ENCODE peak calls at places on chromosomes 5 and 9, in nine cellular contexts. Q, J, Z, L, O, E, B, P and T are unnamed samples.

GRCh38 chr9:69122086-69122390 is 52.0 kb upstream of the TJP2 start:
- DNase-seq in Q (no peak), J (peak), Z (peak), L (peak), O (peak), E (peak), B (peak), P (peak), T (peak)

GRCh38 chr5:82364497-82364896 is 86.3 kb upstream of the RPS23 start:
- DNase-seq in Q (no peak), J (no peak), Z (no peak), L (peak), O (peak), E (peak), B (no peak), P (no peak), T (no peak)

GRCh38 chr5:3333836-3334235 is 261.8 kb upstream of the IRX1 start:
- DNase-seq in Q (no peak), J (no peak), Z (no peak), L (no peak), O (no peak), E (no peak), B (no peak), P (no peak), T (no peak)

GRCh38 chr9:128159073-128159783 is 837 bp upstream of the BBLN start:
- DNase-seq in Q (no peak), J (no peak), Z (no peak), L (no peak), O (no peak), E (no peak), B (peak), P (peak), T (peak)

GRCh38 chr5:2989517-2989916 is 238.0 kb upstream of the IRX2 start:
- DNase-seq in Q (no peak), J (no peak), Z (no peak), L (no peak), O (no peak), E (no peak), B (no peak), P (no peak), T (no peak)

GRCh38 chr9:106752581-106752980 is 110.4 kb upstream of the ZNF462 start:
- DNase-seq in Q (no peak), J (no peak), Z (no peak), L (no peak), O (no peak), E (peak), B (no peak), P (no peak), T (no peak)

GRCh38 chr9:16928179-16928945 is 57.9 kb upstream of the BNC2 start:
- DNase-seq in Q (no peak), J (no peak), Z (no peak), L (peak), O (no peak), E (peak), B (no peak), P (no peak), T (no peak)

GRCh38 chr5:87853541-87853940 is 415.1 kb downstream of the TMEM161B start:
- DNase-seq in Q (no peak), J (no peak), Z (no peak), L (no peak), O (no peak), E (no peak), B (no peak), P (no peak), T (no peak)

GRCh38 chr9:116190595-116190994 is 37.0 kb downstream of the PAPPA start:
- DNase-seq in Q (no peak), J (no peak), Z (no peak), L (no peak), O (no peak), E (no peak), B (no peak), P (no peak), T (no peak)

GRCh38 chr9:119302988-119303698 is 66.1 kb downstream of the BRINP1 start:
- DNase-seq in Q (no peak), J (no peak), Z (no peak), L (no peak), O (no peak), E (no peak), B (no peak), P (no peak), T (no peak)

GRCh38 chr5:41482715-41483114 is 27.7 kb downstream of the PLCXD3 start:
- DNase-seq in Q (no peak), J (no peak), Z (no peak), L (no peak), O (no peak), E (no peak), B (no peak), P (no peak), T (no peak)

GRCh38 chr9:131100445-131100844 is 4.1 kb downstream of the AIF1L start:
- DNase-seq in Q (no peak), J (no peak), Z (no peak), L (no peak), O (no peak), E (no peak), B (no peak), P (no peak), T (no peak)

GRCh38 chr5:140398379-140398811 is 3.2 kb upstream of the ANKHD1 start:
- DNase-seq in Q (no peak), J (no peak), Z (no peak), L (no peak), O (no peak), E (no peak), B (no peak), P (no peak), T (no peak)

GRCh38 chr5:32047056-32047455 is 127.1 kb downstream of the GOLPH3 start:
- DNase-seq in Q (no peak), J (no peak), Z (no peak), L (no peak), O (no peak), E (no peak), B (no peak), P (no peak), T (no peak)

GRCh38 chr5:56088967-56089829 is 94.4 kb upstream of the IL6ST start:
- DNase-seq in Q (no peak), J (no peak), Z (no peak), L (peak), O (no peak), E (peak), B (no peak), P (peak), T (peak)

GRCh38 chr5:124460666-124461065 is 285.8 kb downstream of the ZNF608 start:
- DNase-seq in Q (no peak), J (no peak), Z (no peak), L (no peak), O (no peak), E (no peak), B (no peak), P (no peak), T (no peak)

GRCh38 chr5:175809531-175810121 is 61.8 kb upstream of the CPLX2 start:
- DNase-seq in Q (no peak), J (no peak), Z (no peak), L (peak), O (no peak), E (peak), B (no peak), P (no peak), T (no peak)

GRCh38 chr9:13364271-13364670 is 84.8 kb upstream of the MPDZ start:
- DNase-seq in Q (no peak), J (no peak), Z (no peak), L (no peak), O (no peak), E (no peak), B (no peak), P (no peak), T (no peak)

GRCh38 chr9:84953797-84954695 is 284.5 kb downstream of the NTRK2 start:
- DNase-seq in Q (peak), J (peak), Z (no peak), L (no peak), O (peak), E (peak), B (peak), P (peak), T (peak)

GRCh38 chr9:128254855-128255759 is 20.7 kb downstream of the GOLGA2 start:
- DNase-seq in Q (peak), J (peak), Z (peak), L (no peak), O (peak), E (peak), B (peak), P (peak), T (peak)

GRCh38 chr5:98997000-98997399 is 68.2 kb upstream of the CHD1 start:
- DNase-seq in Q (no peak), J (no peak), Z (no peak), L (peak), O (no peak), E (peak), B (no peak), P (no peak), T (no peak)

GRCh38 chr5:152529456-152529855 is 124.4 kb upstream of the NMUR2 start:
- DNase-seq in Q (no peak), J (no peak), Z (no peak), L (no peak), O (peak), E (no peak), B (no peak), P (no peak), T (no peak)

GRCh38 chr5:152527358-152528048 is 122.4 kb upstream of the NMUR2 start:
- DNase-seq in Q (no peak), J (no peak), Z (no peak), L (no peak), O (no peak), E (no peak), B (no peak), P (no peak), T (no peak)

GRCh38 chr5:152532714-152533113 is 127.6 kb upstream of the NMUR2 start:
- DNase-seq in Q (no peak), J (no peak), Z (no peak), L (peak), O (peak), E (peak), B (no peak), P (no peak), T (peak)
- TF ChIP-seq CTCF in Q (peak), J (peak), Z (peak), L (peak), O (peak), E (peak), B (peak), P (peak), T (peak)

GRCh38 chr5:147668385-147668784 is 114.1 kb downstream of the JAKMIP2 start:
- DNase-seq in Q (no peak), J (no peak), Z (no peak), L (no peak), O (no peak), E (no peak), B (no peak), P (no peak), T (no peak)
- TF ChIP-seq CTCF in Q (no peak), J (no peak), Z (no peak), L (no peak), O (no peak), E (no peak), B (no peak), P (no peak), T (no peak)

GRCh38 chr9:111297061-111297824 is 32.8 kb downstream of the OR2K2 start:
- DNase-seq in Q (no peak), J (no peak), Z (no peak), L (no peak), O (no peak), E (no peak), B (no peak), P (no peak), T (no peak)

GRCh38 chr9:111298831-111299603 is 31.0 kb downstream of the OR2K2 start:
- DNase-seq in Q (no peak), J (no peak), Z (no peak), L (peak), O (peak), E (peak), B (no peak), P (peak), T (peak)

GRCh38 chr9:111301195-111301594 is 28.8 kb downstream of the OR2K2 start:
- DNase-seq in Q (no peak), J (no peak), Z (no peak), L (peak), O (no peak), E (peak), B (no peak), P (no peak), T (no peak)

GRCh38 chr9:111298111-111298510 is 31.9 kb downstream of the OR2K2 start:
- DNase-seq in Q (no peak), J (no peak), Z (no peak), L (no peak), O (no peak), E (no peak), B (no peak), P (no peak), T (no peak)

GRCh38 chr9:111300140-111300735 is 29.8 kb downstream of the OR2K2 start:
- DNase-seq in Q (no peak), J (no peak), Z (no peak), L (no peak), O (no peak), E (no peak), B (no peak), P (no peak), T (no peak)
- TF ChIP-seq CTCF in Q (peak), J (no peak), Z (no peak), L (no peak), O (peak), E (peak), B (no peak), P (no peak), T (no peak)

DNA sequence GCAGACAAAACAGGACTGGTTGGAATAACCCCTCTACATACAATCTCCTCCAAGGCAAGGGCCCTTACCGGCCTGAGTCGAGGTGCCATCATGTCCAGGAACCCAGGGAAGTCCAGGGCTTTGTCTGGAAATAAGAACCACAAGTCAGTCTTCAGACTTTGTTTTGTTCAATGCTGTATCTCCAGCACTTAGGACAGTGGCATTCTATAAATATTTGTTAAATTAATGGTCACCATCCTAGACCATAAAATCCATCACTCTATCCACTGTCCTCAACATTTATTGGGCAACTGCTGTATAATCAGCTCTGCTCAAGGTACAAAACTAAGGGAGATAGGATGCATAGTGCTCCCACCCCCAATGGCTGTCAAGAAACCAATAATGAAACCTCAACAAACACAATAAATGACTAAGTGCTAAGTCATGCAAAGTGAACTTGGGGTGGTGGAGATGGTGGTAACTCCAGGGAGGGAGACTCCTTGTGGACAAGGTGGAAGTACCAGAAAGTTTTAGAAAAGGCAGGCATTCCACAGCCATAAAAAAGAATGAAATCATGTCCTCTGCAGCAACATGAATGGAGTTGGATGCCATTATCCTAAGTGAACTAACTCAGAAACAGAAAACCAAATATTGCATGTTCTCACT is 5.0 kb downstream of the RELL2 start:
- DNase-seq in Q (no peak), J (no peak), Z (no peak), L (peak), O (no peak), E (peak), B (no peak), P (peak), T (peak)
- TF ChIP-seq CTCF in Q (no peak), J (no peak), Z (no peak), L (peak), O (no peak), E (peak), B (no peak), P (no peak), T (no peak)

GRCh38 chr5:22249209-22249608 is 603.9 kb downstream of the CDH12 start:
- DNase-seq in Q (no peak), J (no peak), Z (no peak), L (no peak), O (no peak), E (no peak), B (no peak), P (no peak), T (no peak)

GRCh38 chr5:22250528-22250927 is 602.6 kb downstream of the CDH12 start:
- DNase-seq in Q (no peak), J (no peak), Z (no peak), L (no peak), O (no peak), E (no peak), B (no peak), P (no peak), T (no peak)
- TF ChIP-seq CTCF in Q (no peak), J (no peak), Z (no peak), L (no peak), O (no peak), E (no peak), B (no peak), P (no peak), T (no peak)

DNA sequence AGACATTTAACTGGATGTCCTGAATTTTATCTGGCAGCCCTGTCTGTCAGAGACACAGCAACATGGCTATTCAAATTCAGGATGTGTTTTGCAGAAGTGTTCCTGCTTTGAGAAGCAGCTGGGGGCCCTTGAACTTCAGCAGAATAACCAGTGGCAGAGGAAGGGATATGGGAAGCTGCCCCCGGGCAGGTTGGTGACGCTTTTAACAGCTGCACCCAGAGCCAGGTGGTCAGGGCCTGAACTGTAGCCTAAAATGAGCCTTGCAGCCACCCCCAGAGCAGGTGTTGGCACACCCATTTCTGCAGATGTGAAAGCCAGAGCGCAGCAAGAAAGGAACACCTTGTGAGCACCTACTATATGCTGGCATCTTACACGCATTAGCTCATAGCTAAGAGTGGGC is 128.7 kb upstream of the BOD1 start:
- DNase-seq in Q (no peak), J (no peak), Z (peak), L (no peak), O (no peak), E (no peak), B (no peak), P (peak), T (peak)
- TF ChIP-seq CTCF in Q (no peak), J (no peak), Z (no peak), L (no peak), O (no peak), E (no peak), B (no peak), P (no peak), T (no peak)